ENCODE peak calls at places on chromosomes 2 and 18, in six cellular contexts. V is neural progenitor cell, O is hepatocyte, B is GM23248, M is OCI-LY7, Y is PC-3. C is an unnamed sample.

GRCh38 chr2:205593891-205594290 is 88.4 kb upstream of the NRP2 start:
- DNase-seq in V (no peak), O (no peak), B (no peak), M (no peak), Y (no peak), C (no peak)

GRCh38 chr2:141496805-141497204 is 634.0 kb downstream of the LRP1B start:
- DNase-seq in V (no peak), O (no peak), B (peak), M (no peak), Y (no peak), C (no peak)

GRCh38 chr2:37436324-37436723 is 91.9 kb downstream of the QPCT start:
- DNase-seq in V (no peak), O (no peak), B (peak), M (no peak), Y (no peak), C (no peak)

GRCh38 chr2:171712051-171712450 is 24.8 kb downstream of the DYNC1I2 start:
- DNase-seq in V (no peak), O (no peak), B (peak), M (no peak), Y (peak), C (no peak)

GRCh38 chr2:212722046-212722445 is 183.4 kb upstream of the ERBB4 start:
- DNase-seq in V (no peak), O (no peak), B (peak), M (no peak), Y (no peak), C (no peak)

GRCh38 chr2:189466656-189467055 is 25.4 kb downstream of the WDR75 start:
- DNase-seq in V (peak), O (peak), B (peak), M (peak), Y (peak), C (peak)

GRCh38 chr2:190984595-190984994 is 29.4 kb downstream of the STAT1 start:
- DNase-seq in V (no peak), O (no peak), B (peak), M (no peak), Y (peak), C (no peak)

GRCh38 chr2:64952896-64953482 is 36.2 kb upstream of the SLC1A4 start:
- DNase-seq in V (no peak), O (no peak), B (peak), M (no peak), Y (peak), C (no peak)

GRCh38 chr2:17579605-17580318 is 39.3 kb downstream of the VSNL1 start:
- DNase-seq in V (peak), O (no peak), B (no peak), M (no peak), Y (no peak), C (peak)

GRCh38 chr2:207835805-207836204 is 66.1 kb upstream of the FZD5 start:
- DNase-seq in V (no peak), O (no peak), B (no peak), M (no peak), Y (no peak), C (no peak)

GRCh38 chr2:190119257-190119656 is 56.7 kb upstream of the MSTN start:
- DNase-seq in V (peak), O (peak), B (peak), M (no peak), Y (no peak), C (no peak)

GRCh38 chr2:226678422-226678821 is 121.2 kb downstream of the IRS1 start:
- DNase-seq in V (no peak), O (no peak), B (no peak), M (no peak), Y (no peak), C (no peak)

GRCh38 chr2:22520337-22521288 is 864.4 kb upstream of the KLHL29 start:
- DNase-seq in V (no peak), O (no peak), B (no peak), M (no peak), Y (no peak), C (no peak)

GRCh38 chr2:151632993-151633592 is 101.2 kb downstream of the NEB start:
- DNase-seq in V (no peak), O (no peak), B (peak), M (peak), Y (peak), C (peak)

GRCh38 chr18:9951022-9951859 is 37.4 kb downstream of the VAPA start:
- DNase-seq in V (peak), O (peak), B (peak), M (peak), Y (peak), C (peak)

GRCh38 chr2:187169108-187169713 is 278.8 kb downstream of the CALCRL start:
- DNase-seq in V (no peak), O (no peak), B (peak), M (peak), Y (no peak), C (peak)

GRCh38 chr18:73617981-73618380 is 529.7 kb downstream of the FBXO15 start:
- DNase-seq in V (no peak), O (no peak), B (no peak), M (no peak), Y (peak), C (no peak)

GRCh38 chr2:65300772-65301711 is 73.4 kb downstream of the ACTR2 start:
- DNase-seq in V (peak), O (peak), B (peak), M (peak), Y (peak), C (peak)

GRCh38 chr2:231321021-231321420 is 74.5 kb upstream of the B3GNT7 start:
- DNase-seq in V (no peak), O (no peak), B (no peak), M (no peak), Y (no peak), C (no peak)

GRCh38 chr2:58081000-58081399 is 34.4 kb downstream of the VRK2 start:
- DNase-seq in V (no peak), O (peak), B (no peak), M (no peak), Y (peak), C (no peak)

GRCh38 chr2:55985406-55985805 is 61.8 kb upstream of the EFEMP1 start:
- DNase-seq in V (no peak), O (no peak), B (no peak), M (peak), Y (no peak), C (peak)

GRCh38 chr2:180062178-180062577 is 55.1 kb upstream of the CWC22 start:
- DNase-seq in V (no peak), O (no peak), B (no peak), M (no peak), Y (no peak), C (no peak)

GRCh38 chr2:48482774-48483173 is 47.2 kb upstream of the STON1 start:
- DNase-seq in V (no peak), O (no peak), B (no peak), M (no peak), Y (no peak), C (no peak)

GRCh38 chr2:208847651-208848050 is 441.1 kb downstream of the PTH2R start:
- DNase-seq in V (no peak), O (no peak), B (no peak), M (no peak), Y (no peak), C (no peak)

DNA sequence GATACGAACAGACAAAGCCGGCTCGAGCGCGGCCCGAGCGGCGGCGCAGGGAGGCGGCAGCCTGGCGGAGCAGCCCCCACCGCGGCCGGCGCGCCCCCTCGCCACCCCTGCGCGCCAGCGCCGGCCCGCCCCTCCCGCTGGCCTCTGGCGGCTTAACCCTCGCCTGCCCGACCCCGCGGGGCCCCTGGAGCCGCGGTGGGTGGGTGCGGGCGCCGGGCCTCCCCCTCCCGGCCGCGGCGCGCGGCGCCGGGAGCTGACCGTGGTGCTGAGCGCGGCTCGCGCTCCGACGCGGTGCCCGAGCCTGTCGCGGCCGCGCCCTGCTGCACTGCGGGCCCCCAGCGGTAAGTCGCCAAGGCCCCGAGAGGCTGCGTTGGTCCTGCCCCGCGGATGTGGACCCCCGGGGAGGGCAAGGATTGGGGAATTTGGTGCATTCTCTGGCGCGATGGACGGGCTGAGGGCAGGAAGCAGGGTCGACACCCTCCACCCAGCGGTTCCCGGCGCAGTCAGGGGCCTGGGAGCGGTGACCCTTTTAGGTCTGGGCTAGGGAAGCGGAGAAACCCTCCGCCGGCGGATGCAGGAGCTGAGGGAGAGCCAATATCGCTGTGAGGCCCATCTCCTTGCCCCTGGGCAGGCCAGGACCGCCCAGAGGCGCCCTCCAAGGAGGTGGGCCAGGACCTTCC is 841 bp downstream of the AMER3 start:
- DNase-seq in V (peak), O (peak), B (peak), M (no peak), Y (peak), C (peak)
- H3K4me3 ChIP-seq in V (peak), O (peak), B (no peak), M (no peak), Y (no peak), C (peak)

GRCh38 chr2:9205481-9205880 is 1.1 kb upstream of the ASAP2 start:
- DNase-seq in V (no peak), O (no peak), B (no peak), M (no peak), Y (no peak), C (no peak)

GRCh38 chr2:9210030-9210429 is 3.4 kb downstream of the ASAP2 start:
- DNase-seq in V (no peak), O (no peak), B (no peak), M (no peak), Y (no peak), C (no peak)

GRCh38 chr2:9205963-9206948 is at the start of gene ASAP2:
- DNase-seq in V (peak), O (peak), B (peak), M (peak), Y (peak), C (peak)

GRCh38 chr2:9206991-9207640 is 504 bp downstream of the ASAP2 start:
- DNase-seq in V (no peak), O (no peak), B (peak), M (no peak), Y (no peak), C (peak)

DNA sequence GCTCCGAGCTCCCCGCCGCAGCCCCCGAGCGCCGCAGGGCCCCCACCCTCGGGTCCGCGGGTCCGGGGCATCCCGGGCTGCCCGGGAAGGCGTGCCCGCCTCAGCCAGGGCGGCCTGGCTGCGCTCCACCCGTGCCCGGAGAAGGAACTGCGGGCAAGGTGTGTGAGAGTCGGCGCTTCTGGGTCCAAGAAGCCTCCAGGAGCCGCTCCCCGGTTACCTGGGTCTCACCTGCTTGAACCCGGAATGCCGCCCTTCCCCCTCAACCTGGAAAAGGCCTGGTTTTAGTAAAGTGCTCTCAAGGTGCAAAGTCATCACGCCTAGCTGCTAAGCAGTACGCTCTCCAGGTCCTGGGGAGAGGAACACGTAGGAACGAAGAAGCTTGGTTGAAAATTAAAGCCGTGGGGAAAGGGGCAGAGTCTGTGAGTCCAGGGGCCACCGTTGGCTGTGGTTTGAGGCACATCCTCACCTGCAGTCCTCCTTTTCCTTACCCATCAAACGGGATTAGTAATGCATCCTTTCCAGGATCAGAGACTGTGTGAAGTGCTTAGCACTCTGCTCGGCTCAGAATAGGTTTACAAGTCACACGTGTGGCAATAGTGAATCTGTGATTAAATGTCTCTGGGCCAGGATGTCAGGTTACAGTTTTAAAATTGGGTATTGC is 1.2 kb downstream of the ASAP2 start:
- DNase-seq in V (peak), O (peak), B (peak), M (no peak), Y (peak), C (peak)
- TF ChIP-seq EZH2phosphoT487 in V (no peak), O (no peak), B (no peak), M (no peak), Y (no peak), C (no peak)

GRCh38 chr2:136823291-136823690 is 57.9 kb downstream of the THSD7B start:
- DNase-seq in V (no peak), O (no peak), B (no peak), M (no peak), Y (no peak), C (no peak)
- H3K4me3 ChIP-seq in V (no peak), O (no peak), B (no peak), M (no peak), Y (no peak), C (no peak)

DNA sequence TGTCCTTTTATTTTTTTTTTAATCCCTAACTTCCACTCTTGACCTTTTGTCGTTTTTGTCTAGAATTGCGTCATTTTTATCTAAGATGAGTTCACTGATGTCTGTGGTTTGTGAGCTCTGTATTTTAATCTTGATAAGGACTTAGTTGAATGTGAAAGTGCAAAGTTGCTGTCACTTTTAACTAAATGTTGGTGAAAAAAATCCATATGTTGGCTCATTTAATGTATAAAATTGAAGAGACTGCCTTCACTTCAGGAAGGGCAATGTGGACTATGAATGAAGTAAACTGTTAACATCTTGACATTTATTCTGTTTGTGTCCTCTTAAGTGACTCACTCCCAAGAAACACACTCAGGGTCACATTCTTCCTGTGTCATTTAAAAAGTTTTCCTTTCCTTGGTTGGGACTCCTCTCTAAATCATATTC is 256.6 kb upstream of the RASGRP3 start:
- DNase-seq in V (no peak), O (no peak), B (peak), M (no peak), Y (peak), C (no peak)
- TF ChIP-seq EZH2phosphoT487 in V (no peak), O (no peak), B (no peak), M (no peak), Y (no peak), C (no peak)

GRCh38 chr2:3326182-3326537 is 51.5 kb downstream of the EIPR1 start:
- DNase-seq in V (no peak), O (no peak), B (no peak), M (no peak), Y (no peak), C (no peak)
- H3K4me3 ChIP-seq in V (no peak), O (no peak), B (no peak), M (no peak), Y (no peak), C (no peak)

GRCh38 chr2:144211826-144212225 is 308.1 kb downstream of the ZEB2 start:
- DNase-seq in V (no peak), O (no peak), B (no peak), M (no peak), Y (no peak), C (no peak)

GRCh38 chr2:144215207-144215606 is 304.7 kb downstream of the ZEB2 start:
- DNase-seq in V (no peak), O (no peak), B (no peak), M (no peak), Y (no peak), C (no peak)

GRCh38 chr2:144211065-144211464 is 308.9 kb downstream of the ZEB2 start:
- DNase-seq in V (no peak), O (no peak), B (no peak), M (no peak), Y (no peak), C (no peak)

GRCh38 chr2:144215701-144216675 is 303.9 kb downstream of the ZEB2 start:
- DNase-seq in V (no peak), O (no peak), B (no peak), M (no peak), Y (no peak), C (peak)

DNA sequence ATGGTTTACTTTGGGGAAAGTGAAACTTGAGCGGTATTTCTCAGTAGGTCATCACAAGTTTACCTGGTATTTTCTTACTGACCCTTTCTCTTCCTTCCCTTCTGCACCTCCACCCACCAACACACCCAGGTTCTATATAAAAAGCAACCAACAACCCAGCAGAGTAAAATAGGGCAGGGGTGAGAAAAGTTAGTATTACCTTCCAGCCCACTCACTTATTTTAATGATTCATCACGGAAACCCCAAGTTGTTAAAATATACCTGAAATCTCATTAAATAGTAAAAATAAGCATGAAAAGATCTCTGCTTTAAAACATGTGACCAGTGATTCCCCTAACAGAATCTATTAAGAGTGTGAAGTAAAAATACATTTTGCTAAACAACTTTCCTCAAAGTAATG is 306.1 kb downstream of the ZEB2 start:
- DNase-seq in V (no peak), O (no peak), B (no peak), M (no peak), Y (no peak), C (no peak)
- TF ChIP-seq EZH2phosphoT487 in V (no peak), O (no peak), B (no peak), M (no peak), Y (no peak), C (no peak)

C was measured in MM.1S.